ENCODE peak calls at places on chromosomes 12 and 14, in seven cellular contexts. One of them, this sample, is unnamed.

GRCh38 chr12:116295327-116296263 is 18.1 kb upstream of the MED13L start:
- DNase-seq in dermis microvascular lymphatic vessel endothelial cell: peak; percentile 26
- DNase-seq in nucleus accumbens: no peak
- DNase-seq in stromal cell of bone marrow: no peak
- DNase-seq in choroid plexus epithelial cell: peak; percentile 47
- DNase-seq in NCI-H526: no peak
- DNase-seq in stimulated activated CD4-positive, alpha-beta T cell treated with anti-CD3 and anti-CD28 coated beads, Interleukin-15, amount 100 ng/mL, for 1 hour: no peak
- DNase-seq in this sample: no peak

GRCh38 chr14:92626041-92626440 is 112.5 kb downstream of the RIN3 start:
- DNase-seq in dermis microvascular lymphatic vessel endothelial cell: no peak
- DNase-seq in nucleus accumbens: no peak
- DNase-seq in stromal cell of bone marrow: no peak
- DNase-seq in choroid plexus epithelial cell: no peak
- DNase-seq in NCI-H526: no peak
- DNase-seq in stimulated activated CD4-positive, alpha-beta T cell treated with anti-CD3 and anti-CD28 coated beads, Interleukin-15, amount 100 ng/mL, for 1 hour: no peak
- DNase-seq in this sample: no peak

GRCh38 chr12:131380220-131380957 is 330.5 kb upstream of the SFSWAP start:
- DNase-seq in dermis microvascular lymphatic vessel endothelial cell: no peak
- DNase-seq in nucleus accumbens: no peak
- DNase-seq in stromal cell of bone marrow: no peak
- DNase-seq in choroid plexus epithelial cell: no peak
- DNase-seq in NCI-H526: no peak
- DNase-seq in stimulated activated CD4-positive, alpha-beta T cell treated with anti-CD3 and anti-CD28 coated beads, Interleukin-15, amount 100 ng/mL, for 1 hour: no peak
- DNase-seq in this sample: no peak

GRCh38 chr12:121697093-121697698 is 15.4 kb upstream of the TMEM120B start:
- DNase-seq in dermis microvascular lymphatic vessel endothelial cell: peak; percentile 58
- DNase-seq in nucleus accumbens: no peak
- DNase-seq in stromal cell of bone marrow: no peak
- DNase-seq in choroid plexus epithelial cell: peak; percentile 69
- DNase-seq in NCI-H526: peak; percentile 14
- DNase-seq in stimulated activated CD4-positive, alpha-beta T cell treated with anti-CD3 and anti-CD28 coated beads, Interleukin-15, amount 100 ng/mL, for 1 hour: no peak
- DNase-seq in this sample: no peak

GRCh38 chr12:16385779-16386646 is 38.6 kb downstream of the MGST1 start:
- DNase-seq in dermis microvascular lymphatic vessel endothelial cell: peak; percentile 52
- DNase-seq in nucleus accumbens: peak; percentile 6
- DNase-seq in stromal cell of bone marrow: peak; percentile 70
- DNase-seq in choroid plexus epithelial cell: peak; percentile 77
- DNase-seq in NCI-H526: peak; percentile 79
- DNase-seq in stimulated activated CD4-positive, alpha-beta T cell treated with anti-CD3 and anti-CD28 coated beads, Interleukin-15, amount 100 ng/mL, for 1 hour: no peak
- DNase-seq in this sample: no peak

GRCh38 chr14:62001988-62002387 is 239.8 kb downstream of the SNAPC1 start:
- DNase-seq in dermis microvascular lymphatic vessel endothelial cell: peak; percentile 29
- DNase-seq in nucleus accumbens: no peak
- DNase-seq in stromal cell of bone marrow: no peak
- DNase-seq in choroid plexus epithelial cell: no peak
- DNase-seq in NCI-H526: no peak
- DNase-seq in stimulated activated CD4-positive, alpha-beta T cell treated with anti-CD3 and anti-CD28 coated beads, Interleukin-15, amount 100 ng/mL, for 1 hour: no peak
- DNase-seq in this sample: no peak

GRCh38 chr12:114625294-114625851 is 58.6 kb downstream of the TBX3 start:
- DNase-seq in dermis microvascular lymphatic vessel endothelial cell: peak; percentile 35
- DNase-seq in nucleus accumbens: no peak
- DNase-seq in stromal cell of bone marrow: peak; percentile 15
- DNase-seq in choroid plexus epithelial cell: peak; percentile 80
- DNase-seq in NCI-H526: peak; percentile 19
- DNase-seq in stimulated activated CD4-positive, alpha-beta T cell treated with anti-CD3 and anti-CD28 coated beads, Interleukin-15, amount 100 ng/mL, for 1 hour: no peak
- DNase-seq in this sample: no peak

GRCh38 chr12:51262758-51263177 is 7.4 kb downstream of the SMAGP start:
- DNase-seq in dermis microvascular lymphatic vessel endothelial cell: peak; percentile 53
- DNase-seq in nucleus accumbens: no peak
- DNase-seq in stromal cell of bone marrow: no peak
- DNase-seq in choroid plexus epithelial cell: peak; percentile 15
- DNase-seq in NCI-H526: no peak
- DNase-seq in stimulated activated CD4-positive, alpha-beta T cell treated with anti-CD3 and anti-CD28 coated beads, Interleukin-15, amount 100 ng/mL, for 1 hour: no peak
- DNase-seq in this sample: peak; percentile 23

This sample was measured in GOT3.